ENCODE peak calls at places on chromosome 22, in six cellular contexts. O, W, P, B, I and M are unnamed samples.
A peak's percentile ranks its signal among the peaks of the same experiment; 100 is the strongest.

GRCh38 chr22:46657996-46658947 is 38.1 kb downstream of the GRAMD4 start:
- DNase-seq in W (no peak), I (no peak), O (no peak), B (no peak), P (no peak), M (no peak)

GRCh38 chr22:48741540-48741939 is 1086.1 kb downstream of the BRD1 start:
- DNase-seq in P (no peak), I (peak; percentile 13), O (peak; percentile 18), B (no peak), W (no peak), M (peak; percentile 70)

GRCh38 chr22:23744001-23744400 is 6.9 kb downstream of the ZNF70 start:
- DNase-seq in W (no peak), P (no peak), I (no peak), B (no peak), O (no peak), M (no peak)

GRCh38 chr22:29306175-29306829 is at the start of gene GAS2L1:
- DNase-seq in W (peak; percentile 46), O (peak; percentile 90), B (peak; percentile 97), P (peak; percentile 82), I (peak; percentile 89), M (no peak)

GRCh38 chr22:23067691-23068090 is 2.6 kb upstream of the GNAZ start:
- DNase-seq in P (no peak), B (no peak), W (no peak), I (no peak), O (no peak), M (no peak)

GRCh38 chr22:45548991-45549736 is 46.5 kb downstream of the FBLN1 start:
- DNase-seq in I (no peak), P (no peak), O (no peak), W (no peak), B (no peak), M (peak; percentile 88)

GRCh38 chr22:35149149-35149548 is 83.2 kb downstream of the ISX start:
- DNase-seq in I (no peak), P (no peak), B (no peak), O (no peak), W (no peak), M (no peak)

GRCh38 chr22:37193629-37194191 is 5.7 kb upstream of the C1QTNF6 start:
- DNase-seq in I (no peak), O (peak; percentile 40), B (no peak), W (peak; percentile 53), P (no peak), M (no peak)

GRCh38 chr22:42316988-42317387 is 46.5 kb upstream of the TCF20 start:
- DNase-seq in O (no peak), B (no peak), W (peak; percentile 30), P (peak; percentile 73), I (no peak), M (no peak)